ENCODE peak calls at places on chromosome 10, in nine cellular contexts. E is activated effector memory CD4-positive, alpha-beta T cell treated with anti-CD3 and anti-CD28 coated beads, Interleukin-2, amount 50 U/mL, for 16 hours; Q is A549; I is activated CD8-positive, alpha-beta memory T cell treated with anti-CD3 and anti-CD28 coated beads, Interleukin-2, amount 10 ng/mL, durations not matched to agents 7 days and 5 days; D is activated naive CD4-positive, alpha-beta T cell treated with Interleukin-2 at 50 U/mL for 16 hours; G is foreskin keratinocyte; Y is hippocampal formation; C is ACHN; T is activated CD4-positive, alpha-beta T cell treated with anti-CD3 and anti-CD28 coated beads, Interleukin-2, amount 50 U/mL, for 24 hours. J is an unnamed sample.

GRCh38 chr10:113610636-113611601 is 52.9 kb downstream of the NRAP start:
- DNase-seq in E (no peak), Q (no peak), I (no peak), D (no peak), G (peak), Y (no peak), C (no peak), T (no peak), J (no peak)

GRCh38 chr10:101986277-101986971 is 69.5 kb downstream of the ARMH3 start:
- DNase-seq in E (no peak), Q (no peak), I (no peak), D (no peak), G (no peak), Y (no peak), C (no peak), T (no peak), J (no peak)

GRCh38 chr10:107971973-107972372 is 807.5 kb upstream of the SORCS1 start:
- DNase-seq in E (no peak), Q (no peak), I (no peak), D (no peak), G (peak), Y (no peak), C (no peak), T (no peak), J (no peak)

GRCh38 chr10:103204353-103205255 is 11.5 kb upstream of the NT5C2 start:
- DNase-seq in E (no peak), Q (no peak), I (no peak), D (no peak), G (no peak), Y (no peak), C (no peak), T (no peak), J (peak)

GRCh38 chr10:5800782-5801181 is 12.5 kb downstream of the GDI2 start:
- DNase-seq in E (no peak), Q (no peak), I (no peak), D (no peak), G (peak), Y (no peak), C (no peak), T (no peak), J (no peak)

GRCh38 chr10:43384252-43385221 is 13.1 kb downstream of the FXYD4 start:
- DNase-seq in E (no peak), Q (no peak), I (no peak), D (no peak), G (no peak), Y (no peak), C (no peak), T (no peak), J (no peak)

GRCh38 chr10:105952153-105952552 is 1212.4 kb downstream of the SORCS1 start:
- DNase-seq in E (no peak), Q (no peak), I (no peak), D (no peak), G (peak), Y (no peak), C (peak), T (no peak), J (no peak)

GRCh38 chr10:77643795-77644468 is 6.3 kb upstream of the KCNMA1 start:
- DNase-seq in E (no peak), Q (peak), I (peak), D (no peak), G (no peak), Y (no peak), C (peak), T (peak), J (peak)

GRCh38 chr10:132676193-132676891 is 109.6 kb downstream of the NKX6-2 start:
- DNase-seq in E (peak), Q (no peak), I (no peak), D (no peak), G (no peak), Y (no peak), C (no peak), T (no peak), J (no peak)